ENCODE peak calls at places on chromosomes 11 and 22, in six cellular contexts. M is left ventricle myocardium inferior, O is chondrocyte, V is AG09309, F is fibroblast of the aortic adventitia, B is tibial artery. S is an unnamed sample.

GRCh38 chr22:19869497-19870152 is 15.0 kb upstream of the GNB1L start:
- DNase-seq in M (no peak), O (peak), V (no peak), F (no peak), B (peak), S (no peak)

GRCh38 chr11:3824714-3825472 is 15.9 kb downstream of the RHOG start:
- DNase-seq in M (peak), O (no peak), V (no peak), F (peak), B (peak), S (peak)

GRCh38 chr11:122788781-122789535 is 49.3 kb upstream of the CRTAM start:
- DNase-seq in M (no peak), O (no peak), V (no peak), F (no peak), B (no peak), S (no peak)

GRCh38 chr22:27801197-27801615 is 350 bp downstream of the MN1 start:
- DNase-seq in M (peak), O (no peak), V (no peak), F (no peak), B (no peak), S (peak)

GRCh38 chr22:33853200-33854097 is 66.8 kb downstream of the LARGE1 start:
- DNase-seq in M (peak), O (no peak), V (peak), F (peak), B (peak), S (no peak)

GRCh38 chr11:76321820-76322524 is 59.0 kb downstream of the THAP12 start:
- DNase-seq in M (no peak), O (peak), V (no peak), F (no peak), B (no peak), S (no peak)

GRCh38 chr22:38874529-38875222 is 2.7 kb upstream of the CBX6 start:
- DNase-seq in M (no peak), O (no peak), V (no peak), F (no peak), B (peak), S (no peak)

GRCh38 chr11:120499088-120499487 is 12.5 kb upstream of the GRIK4 start:
- DNase-seq in M (no peak), O (no peak), V (no peak), F (no peak), B (no peak), S (no peak)

GRCh38 chr11:115352805-115353483 is 151.3 kb downstream of the CADM1 start:
- DNase-seq in M (no peak), O (no peak), V (no peak), F (no peak), B (no peak), S (no peak)

GRCh38 chr11:60977224-60977623 is 5.7 kb downstream of the CD6 start:
- DNase-seq in M (no peak), O (peak), V (no peak), F (no peak), B (no peak), S (no peak)

GRCh38 chr11:45614196-45614828 is 51.1 kb downstream of the CHST1 start:
- DNase-seq in M (no peak), O (no peak), V (no peak), F (no peak), B (no peak), S (no peak)

GRCh38 chr11:46970913-46971625 is 34.5 kb downstream of the CSTPP1 start:
- DNase-seq in M (no peak), O (no peak), V (no peak), F (no peak), B (no peak), S (no peak)

GRCh38 chr11:35981581-35981980 is 37.7 kb downstream of the LDLRAD3 start:
- DNase-seq in M (no peak), O (no peak), V (no peak), F (peak), B (no peak), S (no peak)

GRCh38 chr11:77198440-77198849 is 70.4 kb downstream of the MYO7A start:
- DNase-seq in M (no peak), O (peak), V (no peak), F (no peak), B (peak), S (peak)

GRCh38 chr11:119000906-119001305 is 3.0 kb downstream of the CENATAC start:
- DNase-seq in M (no peak), O (no peak), V (no peak), F (no peak), B (no peak), S (no peak)

DNA sequence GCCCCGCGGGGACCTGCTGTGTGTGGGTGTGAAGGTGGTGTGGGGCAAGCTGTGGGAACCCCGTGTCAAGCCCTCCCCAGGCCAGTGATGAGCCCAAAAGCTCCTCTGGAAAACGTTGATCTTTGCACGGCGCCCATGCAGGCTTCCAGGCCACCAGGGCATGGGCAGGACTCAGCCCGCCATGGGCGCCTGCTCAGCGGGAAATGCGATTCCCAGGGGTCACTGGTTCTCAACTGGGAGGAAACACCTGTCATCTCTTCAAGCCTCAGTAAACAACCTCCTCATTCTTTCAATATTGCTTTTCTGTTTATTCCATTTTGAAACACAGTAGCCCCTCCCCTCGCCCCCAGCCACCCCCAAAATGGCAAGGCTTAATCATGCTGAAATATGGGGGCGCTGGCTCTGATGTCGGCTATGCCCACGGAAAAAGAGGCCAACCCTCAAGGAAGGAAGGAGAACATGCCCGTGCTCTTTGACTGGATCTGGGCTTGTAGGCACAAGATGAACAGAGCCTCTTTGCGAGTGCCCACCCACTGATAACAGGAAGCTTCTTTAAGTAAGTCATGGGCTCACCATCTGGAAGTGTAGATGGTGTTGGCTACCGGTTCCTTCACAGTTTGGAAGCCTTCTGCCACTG is 543 bp upstream of the POU2AF1 start:
- DNase-seq in M (no peak), O (no peak), V (no peak), F (no peak), B (no peak), S (no peak)
- TF ChIP-seq CTCF in M (no peak), O (no peak), V (no peak), F (no peak), B (no peak), S (no peak)

GRCh38 chr11:70541699-70542098 is 143.4 kb downstream of the CTTN start:
- DNase-seq in M (no peak), O (peak), V (no peak), F (no peak), B (no peak), S (no peak)

GRCh38 chr11:70543611-70544010 is 145.3 kb downstream of the CTTN start:
- DNase-seq in M (no peak), O (peak), V (no peak), F (no peak), B (no peak), S (no peak)

GRCh38 chr11:70541176-70541575 is 142.8 kb downstream of the CTTN start:
- DNase-seq in M (no peak), O (peak), V (no peak), F (no peak), B (no peak), S (no peak)

GRCh38 chr11:70542811-70543210 is 144.5 kb downstream of the CTTN start:
- DNase-seq in M (no peak), O (peak), V (no peak), F (no peak), B (no peak), S (no peak)

DNA sequence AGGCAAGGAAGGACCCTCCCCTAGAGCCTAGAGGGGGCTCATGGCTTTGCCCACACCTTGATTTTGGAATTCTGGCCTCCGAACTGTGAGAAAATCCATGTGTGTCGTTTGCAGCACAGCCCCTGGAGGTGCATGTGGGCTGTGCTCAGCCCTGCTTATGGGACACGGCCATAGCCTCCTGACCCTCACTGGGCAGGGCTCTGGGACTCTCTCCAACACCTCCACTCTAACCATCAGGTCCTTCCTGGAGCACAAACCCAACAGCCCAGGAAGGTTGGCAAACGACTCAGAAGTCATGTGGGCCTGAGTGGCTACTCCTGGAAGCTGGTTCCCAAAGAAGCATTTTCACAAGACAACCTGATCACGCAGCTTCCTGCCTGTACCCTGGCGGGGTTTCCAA is 144.1 kb downstream of the CTTN start:
- DNase-seq in M (no peak), O (peak), V (no peak), F (no peak), B (no peak), S (no peak)
- TF ChIP-seq CTCF in M (no peak), O (no peak), V (no peak), F (no peak), B (no peak), S (no peak)

GRCh38 chr22:17788528-17789378 is 14.5 kb upstream of the BID start:
- DNase-seq in M (no peak), O (no peak), V (no peak), F (no peak), B (no peak), S (no peak)
- TF ChIP-seq CTCF in M (no peak), O (no peak), V (no peak), F (no peak), B (no peak), S (no peak)

GRCh38 chr22:50141891-50142363 is 28.6 kb upstream of the PANX2 start:
- DNase-seq in M (no peak), O (no peak), V (no peak), F (no peak), B (no peak), S (peak)
- TF ChIP-seq CTCF in M (no peak), O (peak), V (no peak), F (no peak), B (no peak), S (peak)

GRCh38 chr11:58921778-58922390 is 17.4 kb upstream of the GLYATL1 start:
- DNase-seq in M (no peak), O (no peak), V (no peak), F (no peak), B (no peak), S (no peak)

GRCh38 chr11:58924230-58924629 is 15.1 kb upstream of the GLYATL1 start:
- DNase-seq in M (no peak), O (no peak), V (no peak), F (no peak), B (no peak), S (no peak)

GRCh38 chr11:58926251-58926650 is 13.0 kb upstream of the GLYATL1 start:
- DNase-seq in M (no peak), O (no peak), V (no peak), F (peak), B (no peak), S (no peak)

GRCh38 chr11:58922475-58922874 is 16.8 kb upstream of the GLYATL1 start:
- DNase-seq in M (no peak), O (no peak), V (no peak), F (no peak), B (no peak), S (no peak)

DNA sequence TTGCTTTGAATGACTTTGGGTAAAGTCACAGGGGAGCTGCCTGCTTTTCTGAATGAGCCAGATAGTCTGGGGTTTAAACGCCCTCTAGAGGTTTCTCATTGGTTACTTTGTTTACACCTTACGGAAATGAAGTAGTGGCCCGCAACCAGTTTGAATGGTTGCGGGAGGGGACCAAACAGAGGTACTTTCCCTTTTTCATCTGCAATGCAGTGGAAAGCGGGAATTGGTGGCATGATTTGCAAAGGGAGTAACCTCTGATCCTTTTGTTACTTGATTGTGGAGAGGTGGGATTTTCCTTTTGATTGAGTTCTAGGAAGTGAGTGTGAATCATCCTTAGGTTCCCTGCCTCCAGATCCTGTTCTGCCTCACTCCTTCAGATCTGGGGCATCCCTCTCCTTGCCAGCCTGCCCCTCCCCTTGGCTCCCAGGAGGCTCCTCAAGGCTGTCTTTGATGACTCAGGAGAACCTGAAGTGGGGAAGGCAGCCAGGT is 15.9 kb upstream of the GLYATL1 start:
- DNase-seq in M (no peak), O (no peak), V (no peak), F (peak), B (no peak), S (no peak)
- TF ChIP-seq CTCF in M (peak), O (peak), V (peak), F (peak), B (no peak), S (peak)

S was measured in neural crest cell.